ENCODE peak calls at places on chromosomes 3 and 15, in nine cellular contexts. S, V, F, E, K, C, P, N and Z are unnamed samples. For H3K4me1, the result is how much of the 10 kb centered on the place peaks cover.

GRCh38 chr15:100866386-100867330 is 13.0 kb upstream of the ALDH1A3 start:
- DNase-seq in C (no peak), E (no peak), P (no peak), N (no peak), S (no peak), F (no peak), K (no peak), V (no peak), Z (no peak)

GRCh38 chr3:123286308-123287023 is 84.7 kb downstream of the SEC22A start:
- DNase-seq in S (peak), E (no peak), P (no peak), C (no peak), N (no peak), K (no peak), V (peak), F (no peak), Z (peak)

GRCh38 chr3:113485161-113485609 is 29.8 kb downstream of the SPICE1 start:
- DNase-seq in P (peak), S (no peak), E (no peak), N (no peak), K (no peak), V (no peak), F (peak), C (no peak), Z (no peak)

GRCh38 chr3:54857343-54857742 is 70.5 kb downstream of the LRTM1 start:
- DNase-seq in P (no peak), C (no peak), N (no peak), E (no peak), S (no peak), V (no peak), F (no peak), K (no peak), Z (no peak)

GRCh38 chr3:134366928-134367352 is 7.3 kb downstream of the AMOTL2 start:
- DNase-seq in V (no peak), F (no peak), P (no peak), S (peak), E (peak), C (peak), K (no peak), N (peak), Z (no peak)

GRCh38 chr3:126130081-126130855 is 46.3 kb upstream of the SLC41A3 start:
- DNase-seq in N (peak), E (peak), F (no peak), V (peak), C (peak), S (no peak), P (peak), K (peak), Z (no peak)

GRCh38 chr3:87167634-87168456 is 59.3 kb upstream of the CHMP2B start:
- DNase-seq in K (no peak), E (no peak), N (no peak), V (no peak), C (no peak), F (no peak), S (peak), P (no peak), Z (peak)

GRCh38 chr3:186879776-186880175 is 37.3 kb downstream of the ADIPOQ start:
- DNase-seq in E (no peak), S (no peak), K (no peak), N (no peak), F (no peak), V (no peak), C (no peak), P (no peak), Z (no peak)

GRCh38 chr3:149536429-149536828 is 61.9 kb downstream of the TM4SF4 start:
- DNase-seq in E (peak), S (peak), K (peak), C (peak), N (peak), F (no peak), P (peak), V (no peak), Z (no peak)

GRCh38 chr3:159732172-159733111 is 256.2 kb upstream of the IL12A start:
- DNase-seq in N (no peak), S (peak), V (peak), P (no peak), C (no peak), E (no peak), F (no peak), K (no peak), Z (no peak)

GRCh38 chr3:174949523-174949922 is 90.4 kb downstream of the NAALADL2 start:
- DNase-seq in C (no peak), N (no peak), K (no peak), P (no peak), E (no peak), F (no peak), V (peak), S (peak), Z (no peak)

GRCh38 chr15:25509697-25510096 is 70.9 kb upstream of the UBE3A start:
- DNase-seq in N (no peak), P (no peak), E (no peak), C (no peak), F (no peak), V (no peak), S (no peak), K (no peak), Z (no peak)

GRCh38 chr15:25498835-25499234 is 60.0 kb upstream of the UBE3A start:
- DNase-seq in E (no peak), C (no peak), S (no peak), P (no peak), K (no peak), V (no peak), F (no peak), N (no peak), Z (no peak)

GRCh38 chr15:25508369-25509002 is 69.7 kb upstream of the UBE3A start:
- DNase-seq in P (no peak), E (no peak), C (no peak), K (no peak), V (no peak), F (no peak), S (peak), N (no peak), Z (no peak)

GRCh38 chr15:25501828-25502446 is 63.1 kb upstream of the UBE3A start:
- DNase-seq in N (no peak), C (no peak), K (no peak), S (peak), F (no peak), V (no peak), E (no peak), P (no peak), Z (no peak)

GRCh38 chr15:25504307-25504706 is 65.5 kb upstream of the UBE3A start:
- DNase-seq in E (no peak), K (no peak), F (no peak), C (no peak), N (no peak), P (no peak), V (no peak), S (no peak), Z (no peak)
- H3K27ac ChIP-seq in E (no peak), K (no peak), F (no peak), C (no peak), N (no peak), P (no peak), V (no peak), S (no peak), Z (no peak)

GRCh38 chr3:128455786-128456748 is 10.6 kb downstream of the DNAJB8 start:
- DNase-seq in N (no peak), P (no peak), V (no peak), F (no peak), C (no peak), K (no peak), S (no peak), E (peak), Z (no peak)
- H3K4me3 ChIP-seq in N (no peak), P (no peak), V (no peak), F (no peak), C (no peak), K (no peak), S (no peak), E (no peak), Z (no peak)

GRCh38 chr15:42890161-42890913 is 30.2 kb downstream of the TTBK2 start:
- DNase-seq in K (no peak), E (no peak), F (no peak), N (no peak), V (peak), P (no peak), C (no peak), S (peak), Z (peak)
- H3K4me1 ChIP-seq in K (under half), E (under half), F (under half), N (under half), V (under half), P (under half), C (under half), S (under half), Z (under half)

GRCh38 chr3:155386306-155386705 is 92.8 kb upstream of the STRIT1 start:
- DNase-seq in C (no peak), N (no peak), P (no peak), S (no peak), K (no peak), F (no peak), V (no peak), E (no peak), Z (no peak)
- H3K27ac ChIP-seq in C (peak), N (no peak), P (peak), S (no peak), K (no peak), F (no peak), V (no peak), E (no peak), Z (no peak)

GRCh38 chr15:43493687-43494472 is 924 bp upstream of the TP53BP1 start:
- DNase-seq in F (no peak), S (no peak), P (no peak), V (no peak), N (no peak), E (no peak), C (no peak), K (no peak), Z (no peak)
- H3K4me3 ChIP-seq in F (peak), S (peak), P (peak), V (peak), N (peak), E (peak), C (peak), K (peak), Z (peak)

GRCh38 chr3:71089271-71089670 is 494.3 kb downstream of the FOXP1 start:
- DNase-seq in V (no peak), E (no peak), P (no peak), S (peak), F (no peak), N (no peak), C (no peak), K (no peak), Z (no peak)
- H3K4me1 ChIP-seq in V (under half), E (under half), P (under half), S (under half), F (half or more), N (under half), C (under half), K (under half), Z (under half)

GRCh38 chr3:71723452-71724170 is 1.6 kb downstream of the EIF4E3 start:
- DNase-seq in N (no peak), C (no peak), K (no peak), S (no peak), E (no peak), P (no peak), V (no peak), F (peak), Z (no peak)
- H3K27ac ChIP-seq in N (no peak), C (no peak), K (peak), S (no peak), E (no peak), P (peak), V (no peak), F (peak), Z (no peak)

GRCh38 chr3:137771401-137772230 is 7.5 kb downstream of the SOX14 start:
- DNase-seq in F (no peak), K (no peak), C (no peak), N (no peak), P (no peak), E (no peak), S (no peak), V (no peak), Z (no peak)
- H3K4me3 ChIP-seq in F (no peak), K (no peak), C (peak), N (peak), P (peak), E (peak), S (no peak), V (no peak), Z (peak)

DNA sequence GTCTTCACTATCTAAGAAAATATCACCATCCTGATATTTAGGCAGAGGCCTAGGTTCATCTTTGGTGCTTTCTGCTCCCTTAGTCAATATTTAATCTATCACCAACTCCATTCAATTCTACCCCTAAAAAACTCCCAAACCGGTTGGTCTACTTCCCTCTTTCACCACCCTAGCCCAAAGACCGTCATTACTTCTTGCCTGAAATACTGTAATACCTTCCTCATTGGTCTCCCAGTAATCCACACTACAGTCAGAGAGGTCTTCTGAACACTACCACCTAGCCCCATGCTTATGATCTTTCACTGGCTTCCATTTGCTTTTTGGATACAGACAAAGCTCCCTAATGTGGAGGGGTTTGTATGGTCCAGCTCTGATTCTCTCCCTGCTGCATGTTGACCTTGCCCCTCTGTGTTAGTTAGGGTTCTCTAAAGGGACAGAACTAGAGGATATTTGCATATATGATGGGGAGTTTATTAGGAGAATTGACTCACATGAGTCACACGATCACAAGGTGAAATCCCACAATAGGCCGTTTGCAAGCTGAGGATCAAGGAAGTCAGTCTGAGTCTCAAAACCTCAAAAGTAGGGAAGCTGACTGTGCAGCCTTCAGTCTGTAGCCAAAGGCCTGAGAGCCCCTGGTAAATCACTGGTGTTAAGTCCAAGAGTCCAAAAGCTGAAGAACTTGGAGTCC is 36.4 kb upstream of the ATP2C1 start:
- DNase-seq in V (no peak), N (no peak), E (no peak), F (no peak), P (no peak), C (no peak), K (no peak), S (no peak), Z (no peak)
- H3K4me1 ChIP-seq in V (under half), N (under half), E (under half), F (under half), P (under half), C (under half), K (under half), S (under half), Z (under half)